ENCODE peak calls at places on chromosomes 4 and X, in seven cellular contexts. One of them, this sample, is unnamed.

GRCh38 chrX:153304988-153305736 is 16.4 kb downstream of the PNMA6F start:
- DNase-seq in tibial nerve: no peak
- DNase-seq in breast epithelium: no peak
- DNase-seq in gastrocnemius medialis: no peak
- DNase-seq in pancreas: no peak
- DNase-seq in dorsolateral prefrontal cortex: no peak
- DNase-seq in upper lobe of left lung: no peak
- DNase-seq in this sample: no peak

GRCh38 chr4:5711479-5712184 is 631 bp downstream of the EVC start:
- DNase-seq in gastrocnemius medialis: no peak
- DNase-seq in breast epithelium: no peak
- DNase-seq in dorsolateral prefrontal cortex: no peak
- DNase-seq in pancreas: no peak
- DNase-seq in tibial nerve: no peak
- DNase-seq in upper lobe of left lung: no peak
- DNase-seq in this sample: peak; percentile 26

GRCh38 chr4:2870098-2870497 is 26.5 kb downstream of the ADD1 start:
- DNase-seq in gastrocnemius medialis: no peak
- DNase-seq in pancreas: no peak
- DNase-seq in upper lobe of left lung: no peak
- DNase-seq in tibial nerve: no peak
- DNase-seq in dorsolateral prefrontal cortex: no peak
- DNase-seq in breast epithelium: no peak
- DNase-seq in this sample: no peak

GRCh38 chr4:77600521-77601451 is 4.8 kb upstream of the CXCL13 start:
- DNase-seq in dorsolateral prefrontal cortex: no peak
- DNase-seq in breast epithelium: peak; percentile 30
- DNase-seq in tibial nerve: no peak
- DNase-seq in upper lobe of left lung: no peak
- DNase-seq in pancreas: no peak
- DNase-seq in gastrocnemius medialis: no peak
- DNase-seq in this sample: peak; percentile 55

GRCh38 chrX:9670136-9670905 is 95.3 kb downstream of the GPR143 start:
- DNase-seq in dorsolateral prefrontal cortex: no peak
- DNase-seq in gastrocnemius medialis: no peak
- DNase-seq in pancreas: no peak
- DNase-seq in upper lobe of left lung: no peak
- DNase-seq in tibial nerve: no peak
- DNase-seq in breast epithelium: no peak
- DNase-seq in this sample: peak; percentile 16

GRCh38 chrX:91434351-91435168 is at the start of gene PABPC5:
- DNase-seq in dorsolateral prefrontal cortex: peak; percentile 73
- DNase-seq in gastrocnemius medialis: peak; percentile 29
- DNase-seq in breast epithelium: peak; percentile 47
- DNase-seq in tibial nerve: peak; percentile 63
- DNase-seq in pancreas: peak; percentile 64
- DNase-seq in upper lobe of left lung: peak; percentile 90
- DNase-seq in this sample: peak; percentile 60

GRCh38 chrX:38278682-38279081 is 48.6 kb downstream of the RPGR start:
- DNase-seq in upper lobe of left lung: no peak
- DNase-seq in breast epithelium: peak; percentile 19
- DNase-seq in gastrocnemius medialis: no peak
- DNase-seq in pancreas: no peak
- DNase-seq in tibial nerve: no peak
- DNase-seq in dorsolateral prefrontal cortex: no peak
- DNase-seq in this sample: no peak

GRCh38 chr4:1984406-1985191 is 24.2 kb downstream of the NELFA start:
- DNase-seq in gastrocnemius medialis: no peak
- DNase-seq in pancreas: no peak
- DNase-seq in upper lobe of left lung: peak; percentile 71
- DNase-seq in breast epithelium: no peak
- DNase-seq in tibial nerve: no peak
- DNase-seq in dorsolateral prefrontal cortex: no peak
- DNase-seq in this sample: no peak

GRCh38 chrX:8848921-8849320 is 47.7 kb upstream of the FAM9A start:
- DNase-seq in dorsolateral prefrontal cortex: no peak
- DNase-seq in gastrocnemius medialis: no peak
- DNase-seq in upper lobe of left lung: no peak
- DNase-seq in breast epithelium: no peak
- DNase-seq in tibial nerve: no peak
- DNase-seq in pancreas: no peak
- DNase-seq in this sample: no peak

GRCh38 chr4:151315212-151315886 is 10.1 kb downstream of the SH3D19 start:
- DNase-seq in pancreas: no peak
- DNase-seq in tibial nerve: no peak
- DNase-seq in dorsolateral prefrontal cortex: no peak
- DNase-seq in breast epithelium: no peak
- DNase-seq in upper lobe of left lung: no peak
- DNase-seq in gastrocnemius medialis: no peak
- DNase-seq in this sample: no peak

GRCh38 chrX:1398431-1399340 is 6.8 kb upstream of the SLC25A6 start:
- DNase-seq in dorsolateral prefrontal cortex: no peak
- DNase-seq in gastrocnemius medialis: no peak
- DNase-seq in pancreas: peak; percentile 48
- DNase-seq in tibial nerve: no peak
- DNase-seq in upper lobe of left lung: no peak
- DNase-seq in breast epithelium: no peak
- DNase-seq in this sample: peak; percentile 68

GRCh38 chrX:68698955-68699354 is 51.5 kb downstream of the STARD8 start:
- DNase-seq in pancreas: no peak
- DNase-seq in breast epithelium: no peak
- DNase-seq in dorsolateral prefrontal cortex: no peak
- DNase-seq in gastrocnemius medialis: no peak
- DNase-seq in tibial nerve: no peak
- DNase-seq in upper lobe of left lung: no peak
- DNase-seq in this sample: no peak

GRCh38 chr4:41696768-41697167 is 51.8 kb downstream of the PHOX2B start:
- DNase-seq in dorsolateral prefrontal cortex: no peak
- DNase-seq in upper lobe of left lung: no peak
- DNase-seq in breast epithelium: no peak
- DNase-seq in tibial nerve: no peak
- DNase-seq in gastrocnemius medialis: no peak
- DNase-seq in pancreas: no peak
- DNase-seq in this sample: no peak

GRCh38 chr4:41687971-41688370 is 60.6 kb downstream of the PHOX2B start:
- DNase-seq in breast epithelium: no peak
- DNase-seq in pancreas: no peak
- DNase-seq in upper lobe of left lung: no peak
- DNase-seq in dorsolateral prefrontal cortex: no peak
- DNase-seq in gastrocnemius medialis: no peak
- DNase-seq in tibial nerve: no peak
- DNase-seq in this sample: no peak

GRCh38 chr4:41696131-41696530 is 52.4 kb downstream of the PHOX2B start:
- DNase-seq in breast epithelium: no peak
- DNase-seq in pancreas: no peak
- DNase-seq in gastrocnemius medialis: no peak
- DNase-seq in upper lobe of left lung: no peak
- DNase-seq in tibial nerve: no peak
- DNase-seq in dorsolateral prefrontal cortex: no peak
- DNase-seq in this sample: no peak

GRCh38 chr4:41692717-41693345 is 55.7 kb downstream of the PHOX2B start:
- DNase-seq in tibial nerve: no peak
- DNase-seq in pancreas: peak; percentile 67
- DNase-seq in breast epithelium: no peak
- DNase-seq in dorsolateral prefrontal cortex: peak; percentile 34
- DNase-seq in upper lobe of left lung: no peak
- DNase-seq in gastrocnemius medialis: no peak
- DNase-seq in this sample: peak; percentile 84

GRCh38 chr4:41693629-41694028 is 54.9 kb downstream of the PHOX2B start:
- DNase-seq in pancreas: no peak
- DNase-seq in upper lobe of left lung: no peak
- DNase-seq in breast epithelium: no peak
- DNase-seq in tibial nerve: no peak
- DNase-seq in dorsolateral prefrontal cortex: no peak
- DNase-seq in gastrocnemius medialis: no peak
- DNase-seq in this sample: peak; percentile 22
- TF ChIP-seq CTCF in pancreas: no peak
- TF ChIP-seq CTCF in upper lobe of left lung: no peak
- TF ChIP-seq CTCF in breast epithelium: no peak
- TF ChIP-seq CTCF in tibial nerve: peak; percentile 22
- TF ChIP-seq CTCF in dorsolateral prefrontal cortex: peak; percentile 68
- TF ChIP-seq CTCF in gastrocnemius medialis: no peak
- TF ChIP-seq CTCF in this sample: peak; percentile 42

DNA sequence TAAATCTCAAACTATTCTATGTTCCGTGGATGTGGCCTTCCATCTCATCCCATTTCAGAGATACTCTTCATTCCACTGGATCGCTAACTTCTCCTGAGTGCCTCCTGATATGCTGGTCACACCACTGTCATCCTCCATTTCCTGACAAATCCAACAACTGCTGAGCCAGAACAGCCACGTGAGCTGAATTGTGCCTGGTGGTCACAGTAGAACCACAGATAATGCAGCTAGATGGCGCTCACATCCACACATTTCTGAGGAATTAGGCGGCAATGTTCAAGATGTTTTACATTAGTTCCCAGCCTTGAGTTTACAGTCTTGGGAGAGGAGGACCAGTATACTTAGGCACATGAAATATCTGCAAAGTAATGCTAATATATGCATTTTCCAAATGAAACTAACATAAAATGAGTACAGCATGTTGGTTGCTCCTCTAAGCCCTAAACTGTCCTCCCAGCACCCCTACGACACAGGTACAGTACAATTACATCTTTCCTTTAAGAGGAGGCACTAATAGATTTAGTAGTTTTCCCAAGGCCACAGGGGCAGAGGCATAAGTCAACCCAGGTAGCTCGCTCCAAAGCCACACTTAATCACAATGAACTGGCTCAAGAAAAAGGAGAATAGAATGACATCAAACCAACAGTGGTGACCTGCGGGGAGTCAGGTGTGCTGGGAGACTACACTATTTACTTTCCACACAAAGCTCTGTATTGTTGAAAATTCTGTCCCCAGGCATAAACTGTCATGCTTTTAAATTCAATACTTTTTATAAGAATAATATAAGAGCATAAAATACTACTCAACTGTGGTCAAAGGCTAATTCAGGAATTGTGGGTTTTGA is 134.2 kb downstream of the CHIC2 start:
- DNase-seq in breast epithelium: peak; percentile 73
- DNase-seq in dorsolateral prefrontal cortex: peak; percentile 64
- DNase-seq in gastrocnemius medialis: peak; percentile 38
- DNase-seq in pancreas: no peak
- DNase-seq in upper lobe of left lung: no peak
- DNase-seq in tibial nerve: peak; percentile 65
- DNase-seq in this sample: peak; percentile 95
- H3K4me3 ChIP-seq in breast epithelium: no peak overlapping the region
- H3K4me3 ChIP-seq in dorsolateral prefrontal cortex: peak overlapping the region; percentile 22
- H3K4me3 ChIP-seq in gastrocnemius medialis: no peak overlapping the region
- H3K4me3 ChIP-seq in pancreas: no peak overlapping the region
- H3K4me3 ChIP-seq in upper lobe of left lung: no peak overlapping the region
- H3K4me3 ChIP-seq in tibial nerve: no peak overlapping the region
- H3K4me3 ChIP-seq in this sample: no peak overlapping the region

GRCh38 chr4:11451720-11452119 is 23.0 kb upstream of the HS3ST1 start:
- DNase-seq in pancreas: no peak
- DNase-seq in gastrocnemius medialis: no peak
- DNase-seq in breast epithelium: no peak
- DNase-seq in dorsolateral prefrontal cortex: no peak
- DNase-seq in upper lobe of left lung: no peak
- DNase-seq in tibial nerve: no peak
- DNase-seq in this sample: no peak
- TF ChIP-seq CTCF in pancreas: no peak
- TF ChIP-seq CTCF in gastrocnemius medialis: no peak
- TF ChIP-seq CTCF in breast epithelium: no peak
- TF ChIP-seq CTCF in dorsolateral prefrontal cortex: no peak
- TF ChIP-seq CTCF in upper lobe of left lung: no peak
- TF ChIP-seq CTCF in tibial nerve: no peak
- TF ChIP-seq CTCF in this sample: no peak

GRCh38 chrX:118935352-118935751 is 39.1 kb upstream of the LONRF3 start:
- DNase-seq in dorsolateral prefrontal cortex: no peak
- DNase-seq in breast epithelium: no peak
- DNase-seq in pancreas: no peak
- DNase-seq in gastrocnemius medialis: no peak
- DNase-seq in upper lobe of left lung: no peak
- DNase-seq in tibial nerve: no peak
- DNase-seq in this sample: no peak
- H3K4me3 ChIP-seq in dorsolateral prefrontal cortex: no peak overlapping the region
- H3K4me3 ChIP-seq in breast epithelium: no peak overlapping the region
- H3K4me3 ChIP-seq in pancreas: no peak overlapping the region
- H3K4me3 ChIP-seq in gastrocnemius medialis: no peak overlapping the region
- H3K4me3 ChIP-seq in upper lobe of left lung: no peak overlapping the region
- H3K4me3 ChIP-seq in tibial nerve: no peak overlapping the region
- H3K4me3 ChIP-seq in this sample: no peak overlapping the region

GRCh38 chr4:142656178-142656577 is 189.9 kb downstream of the INPP4B start:
- DNase-seq in breast epithelium: no peak
- DNase-seq in pancreas: no peak
- DNase-seq in upper lobe of left lung: no peak
- DNase-seq in tibial nerve: no peak
- DNase-seq in dorsolateral prefrontal cortex: no peak
- DNase-seq in gastrocnemius medialis: no peak
- DNase-seq in this sample: peak; percentile 14

GRCh38 chr4:142663828-142664227 is 182.3 kb downstream of the INPP4B start:
- DNase-seq in breast epithelium: no peak
- DNase-seq in pancreas: no peak
- DNase-seq in gastrocnemius medialis: no peak
- DNase-seq in dorsolateral prefrontal cortex: no peak
- DNase-seq in tibial nerve: no peak
- DNase-seq in upper lobe of left lung: no peak
- DNase-seq in this sample: no peak

GRCh38 chr4:142660728-142661127 is 185.4 kb downstream of the INPP4B start:
- DNase-seq in upper lobe of left lung: no peak
- DNase-seq in dorsolateral prefrontal cortex: no peak
- DNase-seq in tibial nerve: no peak
- DNase-seq in gastrocnemius medialis: no peak
- DNase-seq in pancreas: no peak
- DNase-seq in breast epithelium: no peak
- DNase-seq in this sample: no peak
- TF ChIP-seq CTCF in upper lobe of left lung: no peak
- TF ChIP-seq CTCF in dorsolateral prefrontal cortex: no peak
- TF ChIP-seq CTCF in tibial nerve: no peak
- TF ChIP-seq CTCF in gastrocnemius medialis: no peak
- TF ChIP-seq CTCF in pancreas: no peak
- TF ChIP-seq CTCF in breast epithelium: no peak
- TF ChIP-seq CTCF in this sample: no peak

DNA sequence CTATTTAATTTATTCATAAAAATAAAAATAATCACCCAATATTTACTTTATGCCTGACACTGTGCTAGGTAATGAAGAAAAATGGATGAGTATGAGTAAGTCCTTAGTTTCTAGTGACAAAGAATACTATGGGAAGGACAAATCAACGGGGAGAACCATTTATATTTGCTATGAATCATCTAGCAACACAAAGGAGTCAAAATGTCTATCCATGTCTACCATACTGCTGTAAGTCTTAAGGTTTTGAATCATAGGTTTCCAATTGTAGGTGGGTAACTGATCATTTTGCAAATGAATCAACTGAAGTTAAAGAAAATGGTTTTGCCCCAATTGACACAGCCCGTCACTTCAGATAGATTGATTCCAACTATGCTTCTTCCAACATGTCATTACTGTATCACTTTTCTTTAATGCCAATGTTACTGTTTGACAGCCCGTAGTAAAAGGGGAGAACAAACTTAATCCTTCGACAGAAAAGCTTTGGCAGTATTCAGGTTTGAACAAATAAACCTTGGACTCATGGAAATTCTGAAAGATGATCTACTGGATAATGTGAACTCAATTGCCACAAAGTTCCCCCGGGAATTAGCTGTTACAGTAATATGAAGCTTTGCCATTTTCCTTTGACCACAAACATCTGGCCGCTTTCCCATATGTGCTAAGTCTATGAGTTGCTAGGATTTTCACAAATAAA is 3.2 kb downstream of the TDO2 start:
- DNase-seq in breast epithelium: peak; percentile 18
- DNase-seq in upper lobe of left lung: no peak
- DNase-seq in gastrocnemius medialis: peak; percentile 5
- DNase-seq in tibial nerve: no peak
- DNase-seq in pancreas: no peak
- DNase-seq in dorsolateral prefrontal cortex: no peak
- DNase-seq in this sample: peak; percentile 97
- H3K4me3 ChIP-seq in breast epithelium: no peak overlapping the region
- H3K4me3 ChIP-seq in upper lobe of left lung: no peak overlapping the region
- H3K4me3 ChIP-seq in gastrocnemius medialis: no peak overlapping the region
- H3K4me3 ChIP-seq in tibial nerve: no peak overlapping the region
- H3K4me3 ChIP-seq in pancreas: no peak overlapping the region
- H3K4me3 ChIP-seq in dorsolateral prefrontal cortex: no peak overlapping the region
- H3K4me3 ChIP-seq in this sample: no peak overlapping the region

This sample was measured in foreskin fibroblast.